ENCODE peak calls at places on chromosomes 12 and 14, in seven cellular contexts. A is HCT116; B is CD4-positive, alpha-beta memory T cell; Z is neuronal stem cell; Q is heart left ventricle; L is aorta; E is lower lobe of right lung. H is an unnamed sample. For H3K9me3 and H3K4me1, the result is how much of the 10 kb centered on the place peaks cover.

GRCh38 chr12:46153267-46153872 is 115.5 kb downstream of the SLC38A1 start:
- DNase-seq in A (peak), B (peak), Z (no peak), Q (no peak), L (no peak), E (no peak), H (no peak)

GRCh38 chr14:91858536-91859275 is 8.6 kb downstream of the TC2N start:
- DNase-seq in A (peak), B (no peak), Z (no peak), Q (no peak), L (no peak), E (no peak), H (peak)

GRCh38 chr12:127582074-127582473 is 684.9 kb upstream of the TMEM132C start:
- DNase-seq in A (no peak), B (no peak), Z (no peak), Q (no peak), L (no peak), E (no peak), H (no peak)

GRCh38 chr12:67594888-67595287 is 53.7 kb upstream of the DYRK2 start:
- DNase-seq in A (no peak), B (no peak), Z (no peak), Q (no peak), L (no peak), E (no peak), H (no peak)

GRCh38 chr14:58979325-58979724 is 209.1 kb upstream of the DAAM1 start:
- DNase-seq in A (no peak), B (no peak), Z (no peak), Q (no peak), L (no peak), E (no peak), H (no peak)

GRCh38 chr14:87156878-87157277 is 836.1 kb downstream of the GALC start:
- DNase-seq in A (no peak), B (no peak), Z (no peak), Q (no peak), L (no peak), E (no peak), H (no peak)

GRCh38 chr14:92922155-92922735 is 705 bp upstream of the CHGA start:
- DNase-seq in A (no peak), B (no peak), Z (no peak), Q (no peak), L (no peak), E (no peak), H (no peak)

GRCh38 chr14:67536087-67536486 is 3.0 kb downstream of the PLEKHH1 start:
- DNase-seq in A (no peak), B (no peak), Z (no peak), Q (no peak), L (no peak), E (no peak), H (no peak)

GRCh38 chr12:123530683-123531082 is 2.8 kb downstream of the RILPL1 start:
- DNase-seq in A (no peak), B (no peak), Z (no peak), Q (no peak), L (no peak), E (no peak), H (no peak)

GRCh38 chr14:50453869-50454268 is 57.2 kb upstream of the CDKL1 start:
- DNase-seq in A (no peak), B (no peak), Z (no peak), Q (no peak), L (no peak), E (no peak), H (no peak)
- H3K9me3 ChIP-seq in A (under half), B (under half), Z (under half), Q (under half), L (under half), E (under half), H (under half)

DNA sequence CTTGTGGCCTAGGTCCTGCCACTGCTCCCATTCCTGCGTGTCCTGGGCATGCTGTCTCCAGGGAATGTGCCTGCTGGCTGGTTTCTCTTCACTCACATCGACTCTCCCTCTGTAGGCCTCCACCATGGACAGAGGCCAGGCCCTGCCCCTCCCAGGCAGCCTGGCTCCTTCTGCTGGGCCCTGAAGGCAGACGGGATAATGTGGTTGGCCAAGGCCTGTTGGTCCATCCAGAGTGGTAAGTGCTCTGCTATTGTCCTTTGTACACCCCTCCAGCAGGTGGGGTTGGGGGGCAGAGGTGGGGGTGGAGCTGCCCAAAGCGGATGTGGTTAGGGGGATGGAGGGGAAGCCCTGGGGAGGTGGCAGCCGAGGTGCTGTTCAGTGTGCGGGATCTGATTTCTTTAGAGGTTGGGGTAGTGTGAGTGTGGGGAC is 9.5 kb upstream of the NR4A1 start:
- DNase-seq in A (no peak), B (no peak), Z (no peak), Q (peak), L (peak), E (no peak), H (no peak)
- H3K4me1 ChIP-seq in A (under half), B (under half), Z (under half), Q (half or more), L (under half), E (half or more), H (under half)

GRCh38 chr12:106582264-106582591 is 576 bp upstream of the RFX4 start:
- DNase-seq in A (no peak), B (no peak), Z (peak), Q (no peak), L (no peak), E (no peak), H (no peak)
- H3K4me3 ChIP-seq in A (no peak), B (no peak), Z (peak), Q (peak), L (no peak), E (no peak), H (no peak)

GRCh38 chr12:34407813-34408212 is 385.5 kb downstream of the ALG10 start:
- DNase-seq in A (no peak), B (no peak), Z (no peak), Q (no peak), L (no peak), E (no peak), H (no peak)
- H3K9me3 ChIP-seq in A (under half), B (under half), Z (under half), Q (under half), L (under half), E (half or more), H (under half)

GRCh38 chr14:68977741-68978549 is 1.2 kb downstream of the ACTN1 start:
- DNase-seq in A (no peak), B (peak), Z (peak), Q (peak), L (peak), E (peak), H (peak)
- H3K4me1 ChIP-seq in A (under half), B (under half), Z (under half), Q (under half), L (under half), E (under half), H (half or more)

DNA sequence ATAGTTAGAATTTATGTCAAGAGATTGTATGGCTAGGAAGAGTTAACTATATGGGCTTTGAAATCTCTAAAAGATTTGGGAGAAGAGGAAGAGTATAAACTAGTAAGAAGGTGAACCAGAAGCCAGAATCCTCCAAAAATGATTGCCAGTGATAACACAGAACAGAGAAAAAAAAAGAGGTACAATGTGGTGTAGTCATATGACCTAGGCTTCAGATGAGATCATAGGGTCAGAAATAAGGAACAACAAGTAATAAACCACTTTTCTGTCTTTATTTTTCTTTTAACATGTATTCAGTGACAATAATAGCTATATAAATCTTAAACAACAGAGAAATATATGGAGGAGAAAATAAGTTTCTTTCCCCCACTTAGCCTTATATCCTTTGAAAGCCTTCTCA is 1.9 kb upstream of the NECAP1 start:
- DNase-seq in A (no peak), B (no peak), Z (no peak), Q (no peak), L (no peak), E (no peak), H (no peak)
- H3K4me3 ChIP-seq in A (no peak), B (no peak), Z (no peak), Q (no peak), L (no peak), E (no peak), H (no peak)

DNA sequence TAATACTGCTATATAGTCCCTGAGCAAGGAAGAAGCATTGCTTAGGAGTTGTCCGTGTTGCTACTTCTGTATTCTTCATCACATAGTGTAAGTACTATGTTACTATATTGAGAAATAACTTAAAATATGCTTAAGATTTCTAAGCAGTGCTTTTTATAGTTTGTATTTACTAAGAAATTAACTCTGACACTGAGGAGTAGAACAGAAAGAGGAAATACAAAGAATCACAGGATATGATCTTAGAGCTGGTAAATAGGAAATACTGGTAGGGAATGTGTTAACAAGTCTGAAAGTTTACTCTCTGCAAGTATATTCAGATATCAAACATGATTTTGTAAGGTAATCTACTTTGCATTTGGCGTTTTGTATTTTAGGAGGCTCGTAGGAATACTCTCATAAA is 15.5 kb downstream of the XPOT start:
- DNase-seq in A (no peak), B (no peak), Z (no peak), Q (no peak), L (no peak), E (no peak), H (no peak)
- H3K9me3 ChIP-seq in A (under half), B (under half), Z (under half), Q (under half), L (under half), E (under half), H (under half)

DNA sequence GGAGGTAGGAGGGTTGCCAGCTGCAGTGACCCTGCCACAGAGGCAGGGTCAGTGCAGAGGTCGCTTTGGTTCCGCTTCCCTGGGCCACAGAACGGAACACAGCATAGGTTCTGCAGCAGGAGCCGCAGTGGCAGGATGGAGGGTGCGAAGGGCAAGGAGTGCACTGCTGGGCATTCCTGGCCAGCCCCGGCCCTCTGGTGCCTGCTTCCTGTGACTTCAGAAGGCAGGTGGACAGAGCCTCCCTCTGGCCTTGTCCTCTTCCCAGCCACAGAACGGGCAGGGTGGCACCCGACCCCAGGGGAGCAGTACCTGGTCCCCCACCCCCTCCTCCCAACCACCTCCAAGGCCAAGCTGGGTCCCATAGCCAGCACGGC is 37.7 kb downstream of the SLC8B1 start:
- DNase-seq in A (no peak), B (no peak), Z (no peak), Q (no peak), L (no peak), E (no peak), H (no peak)
- H3K4me1 ChIP-seq in A (under half), B (under half), Z (under half), Q (under half), L (under half), E (under half), H (under half)

H was measured in CD8-positive, alpha-beta T cell.